ENCODE peak calls at places on chromosomes 4 and X, in five cellular contexts. N, H, V, M and O are unnamed samples.

GRCh38 chr4:8100696-8101095 is 57.9 kb downstream of the ABLIM2 start:
- DNase-seq in N (no peak), H (no peak), V (no peak), M (no peak), O (no peak)

GRCh38 chr4:1940566-1940965 is 68.2 kb downstream of the NELFA start:
- DNase-seq in N (no peak), H (no peak), V (no peak), M (no peak), O (no peak)

GRCh38 chrX:70769659-70770232 is 138.8 kb downstream of the TEX11 start:
- DNase-seq in N (no peak), H (no peak), V (peak; percentile 10), M (no peak), O (peak; percentile 5)

GRCh38 chr4:156685308-156685707 is 286.3 kb downstream of the PDGFC start:
- DNase-seq in N (no peak), H (no peak), V (peak; percentile 11), M (no peak), O (no peak)

GRCh38 chrX:83339724-83340123 is 168.4 kb upstream of the POU3F4 start:
- DNase-seq in N (no peak), H (no peak), V (no peak), M (no peak), O (no peak)

GRCh38 chr4:184746532-184746870 is 12.6 kb upstream of the CENPU start:
- DNase-seq in N (no peak), H (no peak), V (peak; percentile 37), M (no peak), O (peak; percentile 82)

GRCh38 chr4:8283631-8284121 is 14.1 kb downstream of the HTRA3 start:
- DNase-seq in N (peak; percentile 52), H (no peak), V (no peak), M (no peak), O (no peak)

GRCh38 chr4:7402526-7402925 is 32.2 kb downstream of the PSAPL1 start:
- DNase-seq in N (no peak), H (no peak), V (no peak), M (peak; percentile 3), O (no peak)

GRCh38 chrX:11781734-11782370 is 23.8 kb downstream of the MSL3 start:
- DNase-seq in N (no peak), H (no peak), V (no peak), M (no peak), O (no peak)

GRCh38 chr4:104901438-104901837 is 245.2 kb upstream of the TET2 start:
- DNase-seq in N (peak; percentile 28), H (no peak), V (no peak), M (no peak), O (no peak)

GRCh38 chr4:2066011-2066551 is 7.0 kb downstream of the NAT8L start:
- DNase-seq in N (no peak), H (no peak), V (no peak), M (no peak), O (no peak)

GRCh38 chrX:17674611-17675010 is 62.7 kb upstream of the SCML1 start:
- DNase-seq in N (no peak), H (no peak), V (no peak), M (no peak), O (no peak)

GRCh38 chrX:105821471-105822081 is 763 bp upstream of the NRK start:
- DNase-seq in N (peak; percentile 75), H (no peak), V (peak; percentile 89), M (peak; percentile 52), O (peak; percentile 45)

GRCh38 chrX:105829006-105829405 is 6.7 kb downstream of the NRK start:
- DNase-seq in N (no peak), H (no peak), V (no peak), M (no peak), O (peak; percentile 4)

GRCh38 chrX:105822138-105823091 is at the start of gene NRK:
- DNase-seq in N (peak; percentile 51), H (no peak), V (peak; percentile 56), M (peak; percentile 63), O (no peak)

GRCh38 chrX:105820247-105820646 is 2.1 kb upstream of the NRK start:
- DNase-seq in N (peak; percentile 38), H (no peak), V (no peak), M (no peak), O (no peak)

GRCh38 chrX:105823092-105823454 is 734 bp downstream of the NRK start:
- DNase-seq in N (no peak), H (no peak), V (no peak), M (no peak), O (no peak)
- H3K27me3 ChIP-seq in N (no peaks in the 10 kb centered on the region), H (peaks cover 29% of the 10 kb centered on the region), V (peaks cover 39% of the 10 kb centered on the region), M (peaks cover 15% of the 10 kb centered on the region), O (peaks cover 5% of the 10 kb centered on the region)

GRCh38 chrX:150897371-150898319 is 823 bp downstream of the CD99L2 start:
- DNase-seq in N (peak; percentile 39), H (no peak), V (peak; percentile 45), M (peak; percentile 51), O (no peak)
- H3K14ac ChIP-seq in N (peak overlapping the region; percentile 79), H (no peak overlapping the region), V (no peak overlapping the region), M (no peak overlapping the region), O (no peak overlapping the region)

GRCh38 chrX:42732506-42732905 is 45.5 kb downstream of the PPP1R2C start:
- DNase-seq in N (no peak), H (no peak), V (no peak), M (no peak), O (no peak)
- H2BK15ac ChIP-seq in N (no peak overlapping the region), H (no peak overlapping the region), V (no peak overlapping the region), M (no peak overlapping the region), O (no peak overlapping the region)

GRCh38 chrX:69074726-69075125 is 90.5 kb downstream of the PJA1 start:
- DNase-seq in N (no peak), H (no peak), V (no peak), M (no peak), O (no peak)
- H3K27me3 ChIP-seq in N (no peaks in the 10 kb centered on the region), H (no peaks in the 10 kb centered on the region), V (peaks cover 84% of the 10 kb centered on the region), M (no peaks in the 10 kb centered on the region), O (peaks cover 8% of the 10 kb centered on the region)

GRCh38 chr4:94414907-94415306 is 36.8 kb upstream of the PDLIM5 start:
- DNase-seq in N (no peak), H (no peak), V (no peak), M (no peak), O (no peak)
- H3K14ac ChIP-seq in N (no peak overlapping the region), H (no peak overlapping the region), V (no peak overlapping the region), M (no peak overlapping the region), O (no peak overlapping the region)

GRCh38 chr4:123444298-123444731 is 47.7 kb downstream of the SPRY1 start:
- DNase-seq in N (peak; percentile 65), H (peak; percentile 89), V (peak; percentile 78), M (peak; percentile 66), O (peak; percentile 56)
- H2BK15ac ChIP-seq in N (no peak overlapping the region), H (no peak overlapping the region), V (no peak overlapping the region), M (no peak overlapping the region), O (no peak overlapping the region)

DNA sequence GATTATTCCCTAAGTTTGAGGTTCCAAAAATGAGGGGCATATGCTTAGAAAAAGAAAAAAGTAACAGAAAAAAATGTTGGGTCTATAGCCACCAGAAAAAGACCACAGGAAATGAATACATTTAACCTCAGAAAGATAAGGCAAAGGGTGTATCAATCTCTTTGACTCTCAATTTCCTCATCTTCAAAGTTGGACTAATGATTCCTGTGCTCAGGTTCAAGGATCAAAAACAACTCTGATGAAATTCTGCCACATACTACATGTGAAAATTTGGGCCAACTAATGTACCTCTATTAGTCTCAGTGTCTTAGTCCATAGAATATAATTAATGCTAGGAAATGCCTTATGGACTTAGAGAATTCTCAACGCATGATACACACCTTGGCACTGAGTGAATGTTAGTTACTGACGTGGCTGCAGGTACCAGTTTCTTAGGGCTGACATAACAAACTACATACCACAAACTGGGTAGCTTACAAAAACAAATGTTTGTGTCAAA is 257.7 kb downstream of the ANKRD50 start:
- DNase-seq in N (no peak), H (no peak), V (no peak), M (no peak), O (no peak)
- H3K27me3 ChIP-seq in N (no peaks in the 10 kb centered on the region), H (no peaks in the 10 kb centered on the region), V (no peaks in the 10 kb centered on the region), M (no peaks in the 10 kb centered on the region), O (no peaks in the 10 kb centered on the region)

DNA sequence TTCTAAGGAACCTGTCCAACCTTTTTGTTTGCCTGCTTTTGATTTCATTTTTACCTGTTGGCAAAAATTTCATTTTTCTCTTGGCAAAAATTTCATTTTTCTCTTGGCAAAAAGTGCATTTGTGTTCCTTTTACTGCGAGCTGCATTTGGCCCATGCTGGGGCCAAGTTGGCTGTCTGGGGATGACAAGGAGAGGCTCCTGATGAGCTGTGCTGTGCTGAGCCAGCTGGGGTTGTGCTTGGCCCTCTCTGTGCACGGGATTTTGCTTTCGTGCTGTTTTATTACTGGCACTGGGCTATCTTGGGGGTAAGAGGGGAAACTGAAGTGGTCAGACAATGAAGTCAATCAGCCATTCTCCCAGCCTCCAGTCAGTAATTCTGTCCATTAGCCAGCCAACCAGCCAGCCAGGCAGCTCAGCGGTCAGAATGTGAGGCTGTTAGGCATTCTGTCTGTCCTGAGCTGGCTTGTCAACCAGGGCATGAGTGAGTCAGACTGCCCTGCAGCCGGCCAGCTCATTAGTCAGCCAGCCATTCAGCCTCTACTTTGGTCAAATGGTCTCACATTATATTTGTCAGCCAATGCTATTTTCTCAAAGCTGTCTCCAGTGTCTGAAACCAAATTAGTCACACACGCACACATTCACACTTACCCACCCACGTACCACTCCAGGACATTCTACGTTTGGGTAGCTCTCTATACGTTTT is 56.9 kb upstream of the PRPS1 start:
- DNase-seq in N (no peak), H (no peak), V (peak; percentile 93), M (no peak), O (peak; percentile 91)
- H3K14ac ChIP-seq in N (no peak overlapping the region), H (no peak overlapping the region), V (no peak overlapping the region), M (no peak overlapping the region), O (peak overlapping the region; percentile 40)

GRCh38 chr4:87880106-87880505 is 47.3 kb downstream of the MEPE start:
- DNase-seq in N (no peak), H (no peak), V (no peak), M (no peak), O (no peak)
- H2BK15ac ChIP-seq in N (no peak overlapping the region), H (no peak overlapping the region), V (no peak overlapping the region), M (no peak overlapping the region), O (no peak overlapping the region)